ENCODE peak calls at places on chromosomes 5 and 9, in eight cellular contexts. G, F, R, L, Y, W, B and C are unnamed samples.

GRCh38 chr5:80064124-80064523 is 29.0 kb downstream of the THBS4 start:
- DNase-seq in Y (no peak), W (no peak), R (no peak), F (no peak), B (no peak), G (no peak), L (no peak), C (no peak)

GRCh38 chr9:134055981-134056461 is 11.8 kb downstream of the BRD3 start:
- DNase-seq in Y (no peak), G (no peak), F (peak; percentile 89), R (no peak), B (peak; percentile 77), L (no peak), W (peak; percentile 94), C (no peak)

GRCh38 chr5:122415481-122416120 is 103.6 kb downstream of the SNCAIP start:
- DNase-seq in L (no peak), R (no peak), W (peak; percentile 74), Y (no peak), B (no peak), G (peak; percentile 49), F (peak; percentile 49), C (no peak)

GRCh38 chr5:135426102-135427082 is 20.8 kb downstream of the DCANP1 start:
- DNase-seq in G (peak; percentile 73), L (peak; percentile 43), B (no peak), W (no peak), Y (no peak), F (no peak), R (no peak), C (no peak)

GRCh38 chr5:124235576-124235975 is 510.9 kb downstream of the ZNF608 start:
- DNase-seq in R (no peak), B (no peak), F (no peak), G (no peak), Y (no peak), L (no peak), W (no peak), C (no peak)

GRCh38 chr9:119986205-119986604 is 593.8 kb downstream of the CDK5RAP2 start:
- DNase-seq in Y (no peak), F (no peak), B (no peak), W (no peak), G (no peak), L (no peak), R (no peak), C (no peak)

GRCh38 chr9:15718423-15718822 is 165.6 kb downstream of the CCDC171 start:
- DNase-seq in G (no peak), F (no peak), B (no peak), W (no peak), L (no peak), R (no peak), Y (no peak), C (no peak)

GRCh38 chr9:134024393-134024792 is 888 bp upstream of the BRD3OS start:
- DNase-seq in B (no peak), R (no peak), G (no peak), Y (no peak), L (no peak), W (no peak), F (no peak), C (no peak)

GRCh38 chr9:136088939-136089696 is 6.0 kb downstream of the NACC2 start:
- DNase-seq in W (peak; percentile 84), F (no peak), R (no peak), L (no peak), G (no peak), Y (no peak), B (no peak), C (no peak)

GRCh38 chr5:124655211-124655880 is 91.1 kb downstream of the ZNF608 start:
- DNase-seq in W (no peak), R (no peak), Y (no peak), L (no peak), G (no peak), B (no peak), F (no peak), C (no peak)

GRCh38 chr5:127696688-127697087 is 6.5 kb upstream of the CCDC192 start:
- DNase-seq in B (no peak), R (no peak), W (no peak), G (no peak), F (no peak), Y (no peak), L (no peak), C (no peak)

GRCh38 chr5:39447059-39447458 is 22.3 kb upstream of the DAB2 start:
- DNase-seq in W (no peak), G (no peak), R (no peak), F (no peak), Y (no peak), B (no peak), L (no peak), C (no peak)

GRCh38 chr9:21994526-21994995 is at the start of gene CDKN2B-AS1:
- DNase-seq in G (no peak), L (no peak), R (no peak), F (peak; percentile 52), W (no peak), Y (no peak), B (no peak), C (peak; percentile 46)

GRCh38 chr9:20611751-20612287 is 10.5 kb downstream of the MLLT3 start:
- DNase-seq in G (no peak), L (no peak), R (no peak), Y (no peak), B (no peak), W (no peak), F (no peak), C (no peak)

GRCh38 chr5:74546796-74547195 is 93.7 kb downstream of the ENC1 start:
- DNase-seq in Y (no peak), G (no peak), L (no peak), R (no peak), W (no peak), F (no peak), B (no peak), C (no peak)

GRCh38 chr5:115626444-115626823 is 598 bp upstream of the TMED7 start:
- DNase-seq in G (no peak), L (no peak), Y (peak; percentile 92), F (no peak), B (no peak), W (no peak), R (no peak), C (no peak)

GRCh38 chr5:32233220-32233695 is 59.1 kb upstream of the GOLPH3 start:
- DNase-seq in Y (no peak), W (no peak), F (peak; percentile 37), B (no peak), R (no peak), L (no peak), G (no peak), C (no peak)

GRCh38 chr9:134210511-134210907 is 46.1 kb upstream of the RNU6ATAC start:
- DNase-seq in B (no peak), W (peak; percentile 65), G (no peak), F (no peak), Y (no peak), R (no peak), L (no peak), C (no peak)

GRCh38 chr5:31361234-31361633 is 167.7 kb downstream of the CDH6 start:
- DNase-seq in W (peak; percentile 77), F (no peak), R (no peak), L (no peak), G (no peak), Y (peak; percentile 29), B (no peak), C (no peak)

GRCh38 chr9:127121628-127122175 is 733 bp downstream of the ANGPTL2 start:
- DNase-seq in G (no peak), R (no peak), Y (no peak), B (no peak), F (no peak), L (no peak), W (peak; percentile 72), C (no peak)

GRCh38 chr5:173881811-173882575 is 6.2 kb upstream of the CPEB4 start:
- DNase-seq in W (no peak), Y (no peak), G (no peak), L (no peak), F (no peak), R (no peak), B (no peak), C (no peak)
- TF ChIP-seq POLR2AphosphoS5 in W (no peak), Y (no peak), G (no peak), L (no peak), F (no peak), R (no peak), B (no peak), C (no peak)

GRCh38 chr5:35804201-35804653 is 52.5 kb upstream of the IL7R start:
- DNase-seq in F (no peak), B (no peak), Y (no peak), L (no peak), R (no peak), W (no peak), G (no peak), C (no peak)
- TF ChIP-seq POLR2A in F (no peak), B (no peak), Y (no peak), L (no peak), R (no peak), W (no peak), G (no peak), C (no peak)

DNA sequence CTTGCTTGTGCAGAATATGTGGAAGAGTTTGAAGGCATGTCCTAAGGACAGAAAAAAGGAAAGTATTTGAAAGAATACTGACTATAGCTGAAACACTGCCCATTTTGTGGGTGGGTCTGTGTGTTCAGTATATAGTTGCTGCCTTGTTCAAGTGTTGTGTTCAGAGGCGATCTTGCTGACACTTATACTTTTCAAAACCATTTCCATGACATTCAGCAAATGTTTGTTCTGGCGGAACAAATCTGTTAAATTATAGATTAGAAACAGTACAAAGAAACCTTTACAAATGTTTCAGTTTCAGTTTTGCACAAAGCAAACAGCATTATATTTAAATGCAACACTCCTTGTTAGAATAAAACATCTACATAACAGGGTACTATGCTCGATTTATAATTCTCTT is 2276.3 kb downstream of the MAT2B start:
- DNase-seq in G (no peak), R (no peak), F (no peak), L (no peak), B (no peak), W (no peak), Y (no peak), C (no peak)
- TF ChIP-seq POLR2AphosphoS5 in G (no peak), R (no peak), F (no peak), L (no peak), B (no peak), W (no peak), Y (no peak), C (no peak)

DNA sequence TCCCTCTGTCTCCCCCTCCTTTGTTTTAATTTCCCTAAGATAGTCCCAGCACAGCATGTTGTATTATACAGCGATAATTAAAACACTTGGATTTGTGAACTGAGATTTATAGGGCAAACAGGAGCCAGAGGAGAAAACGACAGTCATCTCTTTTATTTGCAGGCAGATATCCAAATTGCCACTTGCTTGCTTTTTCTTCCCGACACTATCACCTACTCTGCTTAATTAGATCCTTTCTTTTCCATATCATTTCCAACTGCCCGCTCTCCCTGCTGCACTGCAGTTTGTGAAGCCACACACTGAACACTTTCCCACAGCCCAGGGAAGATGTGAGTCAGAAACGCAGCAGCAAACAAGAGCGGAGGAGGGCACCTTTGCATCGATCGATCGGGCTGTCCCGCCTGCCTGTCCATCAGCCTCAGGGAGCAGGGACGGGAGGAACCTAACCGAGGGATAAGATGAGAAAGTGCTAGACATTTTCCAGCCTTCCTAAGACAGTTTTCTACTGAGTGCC is 35.8 kb upstream of the SPRY4 start:
- DNase-seq in Y (no peak), R (no peak), W (peak; percentile 53), F (peak; percentile 37), B (no peak), G (peak; percentile 64), L (no peak), C (no peak)
- TF ChIP-seq POLR2A in Y (no peak), R (no peak), W (no peak), F (no peak), B (no peak), G (no peak), L (no peak), C (no peak)

GRCh38 chr5:1494780-1495524 is 28.8 kb downstream of the LPCAT1 start:
- DNase-seq in F (peak; percentile 46), W (no peak), Y (no peak), L (no peak), R (no peak), G (no peak), B (no peak), C (no peak)
- TF ChIP-seq POLR2AphosphoS5 in F (no peak), W (no peak), Y (no peak), L (peak; percentile 66), R (no peak), G (no peak), B (no peak), C (peak; percentile 80)